ENCODE peak calls at places on chromosomes 11 and 22, in five cellular contexts. H, T, P, M and W are unnamed samples.

GRCh38 chr22:47681766-47682165 is 919.3 kb downstream of the TBC1D22A start:
- DNase-seq in P (no peak), M (no peak), H (no peak), T (no peak), W (no peak)

GRCh38 chr11:47448566-47449427 is at the start of gene RAPSN:
- DNase-seq in M (no peak), P (no peak), H (no peak), T (no peak), W (no peak)

GRCh38 chr11:35618497-35619029 is 303 bp downstream of the FJX1 start:
- DNase-seq in H (peak; percentile 72), T (no peak), P (no peak), M (peak; percentile 43), W (peak; percentile 30)

GRCh38 chr11:67280791-67281551 is 8.1 kb upstream of the ANKRD13D start:
- DNase-seq in H (no peak), M (no peak), P (peak; percentile 74), T (peak; percentile 62), W (no peak)

GRCh38 chr11:118080296-118080695 is 3.4 kb downstream of the TMPRSS4 start:
- DNase-seq in H (no peak), M (no peak), P (no peak), T (no peak), W (no peak)

GRCh38 chr11:134815404-134815803 is 403.4 kb upstream of the B3GAT1 start:
- DNase-seq in P (no peak), M (no peak), T (no peak), H (no peak), W (no peak)

GRCh38 chr11:83070044-83070877 is 1.4 kb downstream of the RAB30 start:
- DNase-seq in H (peak; percentile 44), M (peak; percentile 26), T (no peak), P (no peak), W (no peak)

GRCh38 chr11:124285610-124286344 is 28.0 kb downstream of the OR8D1 start:
- DNase-seq in H (no peak), M (no peak), T (no peak), P (no peak), W (no peak)

GRCh38 chr11:26914968-26915367 is 78.9 kb upstream of the FIBIN start:
- DNase-seq in M (no peak), T (no peak), P (no peak), H (no peak), W (no peak)

GRCh38 chr22:42814215-42814614 is 42.9 kb downstream of the ARFGAP3 start:
- DNase-seq in M (no peak), P (no peak), H (no peak), T (no peak), W (no peak)

GRCh38 chr11:66951927-66952337 is 6.3 kb downstream of the PC start:
- DNase-seq in M (no peak), H (no peak), P (no peak), T (no peak), W (no peak)

GRCh38 chr11:111697910-111698309 is 68.3 kb downstream of the PPP2R1B start:
- DNase-seq in M (no peak), T (no peak), P (no peak), H (no peak), W (no peak)
- H3K36me3 ChIP-seq in M (peaks cover 14% of the 10 kb centered on the region), T (peaks cover 10% of the 10 kb centered on the region), P (peaks cover 5% of the 10 kb centered on the region), H (no peaks in the 10 kb centered on the region), W (no peaks in the 10 kb centered on the region)

DNA sequence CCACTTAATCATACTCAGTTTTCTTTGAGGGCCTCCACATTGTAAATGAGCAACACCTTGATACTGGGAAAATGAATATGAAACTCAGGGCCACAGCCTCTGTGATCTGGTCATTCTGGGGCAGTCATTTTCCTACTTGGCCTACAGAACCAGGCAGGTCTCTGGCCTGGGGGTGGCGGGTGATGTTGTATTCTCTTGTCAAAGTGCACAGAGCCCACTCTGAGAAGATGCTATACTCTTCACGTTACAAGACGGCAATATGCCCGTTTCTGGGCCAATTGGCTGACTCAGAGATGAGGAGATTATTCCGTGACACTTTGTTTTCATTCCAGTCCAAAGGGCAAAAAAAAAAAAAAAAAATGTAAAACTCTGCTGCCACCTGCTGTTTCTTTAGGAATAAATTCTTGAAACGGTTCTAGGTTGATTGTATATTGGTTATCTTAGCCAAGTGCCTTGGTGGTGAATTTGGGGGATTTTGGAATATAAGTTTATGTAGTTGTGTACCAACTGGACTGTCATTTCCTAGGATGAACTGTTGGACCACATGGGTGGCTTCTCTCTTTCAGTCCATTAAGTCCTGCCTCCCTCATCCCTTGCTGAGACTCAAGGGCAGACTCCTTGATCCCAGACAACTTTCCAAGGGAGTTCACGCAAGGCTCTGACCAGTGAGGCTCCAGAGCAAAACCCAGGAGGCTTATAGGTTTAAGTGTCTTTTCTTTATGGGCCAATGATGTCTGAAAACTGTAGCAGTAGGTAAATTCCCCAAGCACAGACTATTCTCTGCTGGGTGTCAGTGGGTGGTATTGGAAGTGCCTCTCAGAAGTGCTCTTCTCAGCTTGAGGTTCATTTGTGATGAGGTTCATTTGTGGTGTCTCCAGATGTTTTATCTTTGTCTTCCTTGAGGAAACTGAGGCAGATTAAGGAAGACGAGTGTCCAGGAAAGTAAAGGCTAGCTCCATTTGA is 18.2 kb downstream of the ADM start:
- DNase-seq in P (no peak), H (peak; percentile 59), T (peak; percentile 83), M (no peak), W (no peak)
- H3K4me3 ChIP-seq in P (peak overlapping the region; percentile 10), H (no peak overlapping the region), T (peak overlapping the region; percentile 0), M (no peak overlapping the region), W (no peak overlapping the region)

GRCh38 chr22:36327922-36328551 is 59.7 kb downstream of the MYH9 start:
- DNase-seq in H (no peak), T (peak; percentile 86), M (no peak), P (no peak), W (no peak)

GRCh38 chr22:36324414-36324813 is 63.4 kb downstream of the MYH9 start:
- DNase-seq in H (no peak), T (peak; percentile 82), M (no peak), P (peak; percentile 78), W (no peak)

GRCh38 chr22:36325163-36326031 is 62.4 kb downstream of the MYH9 start:
- DNase-seq in H (no peak), M (no peak), T (peak; percentile 94), P (peak; percentile 92), W (peak; percentile 61)

GRCh38 chr22:36328635-36329216 is 59.0 kb downstream of the MYH9 start:
- DNase-seq in M (no peak), T (peak; percentile 92), H (no peak), P (peak; percentile 95), W (peak; percentile 63)

GRCh38 chr22:36326178-36327161 is 61.3 kb downstream of the MYH9 start:
- DNase-seq in T (peak; percentile 80), P (peak; percentile 73), M (no peak), H (no peak), W (no peak)
- H3K36me3 ChIP-seq in T (peaks cover 24% of the 10 kb centered on the region), P (peaks cover 16% of the 10 kb centered on the region), M (peaks cover 90% of the 10 kb centered on the region), H (no peaks in the 10 kb centered on the region), W (no peaks in the 10 kb centered on the region)

GRCh38 chr11:2987881-2988280 is 4.2 kb downstream of the NAP1L4 start:
- DNase-seq in T (no peak), P (no peak), M (no peak), H (no peak), W (no peak)

GRCh38 chr11:2989551-2989950 is 2.6 kb downstream of the NAP1L4 start:
- DNase-seq in H (no peak), P (no peak), M (no peak), T (no peak), W (no peak)

GRCh38 chr11:2990617-2991476 is 1.3 kb downstream of the NAP1L4 start:
- DNase-seq in T (no peak), M (no peak), H (peak; percentile 30), P (no peak), W (peak; percentile 45)

GRCh38 chr11:2988996-2989395 is 3.1 kb downstream of the NAP1L4 start:
- DNase-seq in T (no peak), H (no peak), M (no peak), P (no peak), W (no peak)

GRCh38 chr11:2988361-2988762 is 3.8 kb downstream of the NAP1L4 start:
- DNase-seq in P (no peak), T (no peak), H (no peak), M (no peak), W (no peak)
- H3K4me3 ChIP-seq in P (peak overlapping the region; percentile 22), T (no peak overlapping the region), H (no peak overlapping the region), M (no peak overlapping the region), W (no peak overlapping the region)